ENCODE peak calls at places on chromosomes 6 and 20, in five cellular contexts. N is left ventricle myocardium inferior, F is dorsolateral prefrontal cortex, S is gastrocnemius medialis, I is thoracic aorta. E is an unnamed sample.

GRCh38 chr20:46070215-46070910 is 19.4 kb downstream of the NCOA5 start:
- DNase-seq in F (no peak), S (no peak), I (no peak), N (no peak), E (no peak)

GRCh38 chr20:5002077-5002413 is 735 bp upstream of the SLC23A2 start:
- DNase-seq in I (no peak), S (no peak), N (peak; percentile 18), F (peak; percentile 28), E (no peak)

GRCh38 chr6:25769983-25770382 is 15.4 kb downstream of the SLC17A4 start:
- DNase-seq in F (no peak), I (no peak), N (no peak), S (no peak), E (no peak)

GRCh38 chr6:27720607-27721580 is 191.3 kb downstream of the OR2B2 start:
- DNase-seq in N (no peak), I (no peak), F (no peak), S (no peak), E (no peak)

GRCh38 chr20:12072945-12073245 is 155.2 kb downstream of the BTBD3 start:
- DNase-seq in S (no peak), I (no peak), F (no peak), N (no peak), E (no peak)

GRCh38 chr6:104526383-104526782 is 333.3 kb downstream of the HACE1 start:
- DNase-seq in S (no peak), F (no peak), N (no peak), I (no peak), E (no peak)

GRCh38 chr6:100267002-100267401 is 197.7 kb downstream of the SIM1 start:
- DNase-seq in F (no peak), N (no peak), S (no peak), I (no peak), E (no peak)

GRCh38 chr6:41519305-41519747 is 26.9 kb upstream of the FOXP4 start:
- DNase-seq in I (no peak), S (no peak), F (no peak), N (no peak), E (no peak)

GRCh38 chr6:84979541-84979940 is 215.1 kb upstream of the TBX18 start:
- DNase-seq in F (no peak), N (no peak), S (no peak), I (no peak), E (no peak)

GRCh38 chr6:168221000-168221399 is 98.6 kb downstream of the DACT2 start:
- DNase-seq in N (no peak), I (no peak), F (no peak), S (no peak), E (no peak)

GRCh38 chr6:44508646-44509045 is 121.1 kb downstream of the CDC5L start:
- DNase-seq in S (no peak), I (no peak), F (no peak), N (no peak), E (no peak)

GRCh38 chr6:161373905-161374451 is 100.1 kb upstream of the AGPAT4 start:
- DNase-seq in I (no peak), F (peak; percentile 88), N (peak; percentile 67), S (peak; percentile 28), E (peak; percentile 71)

GRCh38 chr6:53628354-53629119 is 37.0 kb downstream of the KLHL31 start:
- DNase-seq in I (no peak), S (no peak), F (no peak), N (no peak), E (no peak)

GRCh38 chr6:123519191-123519510 is 117.6 kb downstream of the TRDN start:
- DNase-seq in F (peak; percentile 34), I (peak; percentile 6), N (peak; percentile 85), S (peak; percentile 93), E (peak; percentile 68)

GRCh38 chr6:152952045-152952444 is 30.8 kb downstream of the FBXO5 start:
- DNase-seq in N (no peak), S (no peak), F (no peak), I (no peak), E (no peak)

GRCh38 chr6:7311171-7311570 is 1.8 kb downstream of the SSR1 start:
- DNase-seq in F (no peak), I (no peak), S (no peak), N (no peak), E (no peak)

GRCh38 chr6:89323461-89324098 is 8.5 kb upstream of the GABRR2 start:
- DNase-seq in S (no peak), F (no peak), I (no peak), N (no peak), E (no peak)

GRCh38 chr6:2063547-2063946 is 181.9 kb downstream of the GMDS start:
- DNase-seq in I (no peak), S (no peak), N (no peak), F (no peak), E (no peak)

GRCh38 chr20:34703573-34704176 is 469 bp upstream of the TP53INP2 start:
- DNase-seq in F (no peak), N (no peak), I (no peak), S (no peak), E (no peak)

GRCh38 chr20:12358655-12359009 is 440.9 kb downstream of the BTBD3 start:
- DNase-seq in S (no peak), I (no peak), N (no peak), F (no peak), E (no peak)

GRCh38 chr20:33673115-33673410 is 1.2 kb downstream of the NECAB3 start:
- DNase-seq in S (no peak), N (no peak), F (no peak), I (no peak), E (peak; percentile 50)
- H3K4me3 ChIP-seq in S (peak overlapping the region; percentile 78), N (peak overlapping the region; percentile 78), F (peak overlapping the region; percentile 75), I (peak overlapping the region; percentile 77), E (peak overlapping the region; percentile 92)

GRCh38 chr20:41198443-41198842 is 61.1 kb downstream of the PLCG1 start:
- DNase-seq in I (no peak), F (no peak), N (no peak), S (no peak), E (no peak)

GRCh38 chr20:41202426-41202825 is 65.1 kb downstream of the PLCG1 start:
- DNase-seq in N (no peak), I (no peak), S (no peak), F (no peak), E (no peak)

GRCh38 chr20:41201760-41202159 is 64.4 kb downstream of the PLCG1 start:
- DNase-seq in I (no peak), F (no peak), N (no peak), S (no peak), E (no peak)

GRCh38 chr20:41203660-41204059 is 66.3 kb downstream of the PLCG1 start:
- DNase-seq in I (no peak), S (no peak), N (no peak), F (no peak), E (no peak)

DNA sequence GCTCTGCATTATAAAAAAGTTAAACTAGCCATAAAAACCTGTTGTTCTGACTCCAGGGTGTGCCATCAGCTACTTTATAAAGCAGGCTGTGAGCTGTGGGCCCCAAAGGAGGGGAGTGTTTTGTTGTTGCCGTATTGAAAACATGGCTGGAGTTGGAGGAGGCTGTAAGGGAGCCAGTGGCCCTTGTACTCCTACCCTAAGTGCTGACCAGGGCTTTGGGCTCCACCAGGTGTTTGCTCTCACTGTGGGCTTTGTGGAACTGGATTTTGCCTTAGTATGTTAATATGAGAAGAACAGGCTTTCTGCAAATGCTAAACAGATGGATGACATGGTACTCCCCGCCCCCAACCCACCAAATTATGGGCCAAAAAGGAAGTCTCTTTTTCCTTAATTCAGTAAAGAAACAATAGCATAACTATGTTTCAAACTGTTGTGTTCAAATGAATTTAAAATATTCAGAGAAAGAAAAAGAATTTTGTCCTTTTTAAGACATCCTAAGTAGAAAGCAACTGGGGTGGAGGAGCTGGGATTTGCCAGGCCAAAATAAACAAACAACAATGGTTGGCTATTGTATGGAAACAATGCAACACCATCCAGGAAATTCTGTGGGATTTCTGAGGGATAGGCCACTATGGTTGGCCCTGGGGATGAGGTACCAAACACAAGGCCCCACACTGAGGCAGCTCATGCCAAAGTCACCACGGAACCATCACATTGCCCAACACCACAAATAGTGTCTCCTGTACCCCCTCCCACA is 63.3 kb downstream of the PLCG1 start:
- DNase-seq in N (no peak), I (no peak), S (no peak), F (no peak), E (no peak)
- H3K27ac ChIP-seq in N (peak overlapping the region; percentile 64), I (no peak overlapping the region), S (peak overlapping the region; percentile 58), F (peak overlapping the region; percentile 98), E (no peak overlapping the region)

GRCh38 chr20:57959589-57959988 is 249.8 kb upstream of the PMEPA1 start:
- DNase-seq in I (no peak), S (no peak), F (no peak), N (no peak), E (no peak)

GRCh38 chr20:57964011-57964862 is 254.4 kb upstream of the PMEPA1 start:
- DNase-seq in F (no peak), N (peak; percentile 38), I (no peak), S (no peak), E (peak; percentile 45)

GRCh38 chr20:57959018-57959417 is 249.2 kb upstream of the PMEPA1 start:
- DNase-seq in I (no peak), S (no peak), N (no peak), F (no peak), E (no peak)

GRCh38 chr20:57958050-57958420 is 248.2 kb upstream of the PMEPA1 start:
- DNase-seq in I (no peak), F (no peak), N (no peak), S (no peak), E (no peak)

GRCh38 chr20:57960803-57961575 is 251.2 kb upstream of the PMEPA1 start:
- DNase-seq in N (no peak), S (no peak), I (no peak), F (no peak), E (no peak)
- H3K4me3 ChIP-seq in N (no peak overlapping the region), S (no peak overlapping the region), I (no peak overlapping the region), F (no peak overlapping the region), E (no peak overlapping the region)

GRCh38 chr20:50646483-50646996 is 44.8 kb downstream of the RIPOR3 start:
- DNase-seq in N (no peak), I (no peak), S (no peak), F (no peak), E (no peak)
- H3K27ac ChIP-seq in N (peak overlapping the region; percentile 91), I (no peak overlapping the region), S (peak overlapping the region; percentile 62), F (no peak overlapping the region), E (peak overlapping the region; percentile 68)

GRCh38 chr20:63498950-63499332 is at the start of gene EEF1A2:
- DNase-seq in N (peak; percentile 57), S (peak; percentile 84), I (no peak), F (no peak), E (peak; percentile 91)
- H3K4me3 ChIP-seq in N (peak within 1 kb of the TSS; percentile 77), S (peak within 1 kb of the TSS; percentile 67), I (peak within 1 kb of the TSS; percentile 65), F (peak within 1 kb of the TSS; percentile 67), E (peak within 1 kb of the TSS; percentile 75)

GRCh38 chr6:112233864-112234263 is 20.5 kb downstream of the LAMA4 start:
- DNase-seq in N (no peak), I (no peak), S (no peak), F (no peak), E (no peak)

GRCh38 chr6:112237644-112238043 is 16.7 kb downstream of the LAMA4 start:
- DNase-seq in S (peak; percentile 32), N (peak; percentile 53), F (no peak), I (peak; percentile 32), E (no peak)

GRCh38 chr6:112237066-112237465 is 17.3 kb downstream of the LAMA4 start:
- DNase-seq in S (no peak), I (no peak), N (no peak), F (no peak), E (no peak)

GRCh38 chr6:112234596-112234995 is 19.8 kb downstream of the LAMA4 start:
- DNase-seq in N (no peak), S (no peak), I (no peak), F (no peak), E (no peak)

GRCh38 chr6:112235956-112236355 is 18.4 kb downstream of the LAMA4 start:
- DNase-seq in I (no peak), F (no peak), S (no peak), N (no peak), E (no peak)
- H3K27ac ChIP-seq in I (peak overlapping the region; percentile 70), F (no peak overlapping the region), S (peak overlapping the region; percentile 64), N (peak overlapping the region; percentile 89), E (no peak overlapping the region)

GRCh38 chr20:21225215-21225947 is 77.8 kb upstream of the XRN2 start:
- DNase-seq in I (no peak), F (no peak), S (no peak), N (no peak), E (no peak)
- H3K4me3 ChIP-seq in I (no peak overlapping the region), F (no peak overlapping the region), S (no peak overlapping the region), N (no peak overlapping the region), E (no peak overlapping the region)

E was measured in psoas muscle.